ENCODE peak calls at places on chromosome 9, in nine cellular contexts. U, B, I, K, D, Z, V, J and S are unnamed samples.

GRCh38 chr9:72292874-72293607 is 72.0 kb downstream of the ZFAND5 start:
- DNase-seq in B (no peak), I (no peak), Z (no peak), V (peak; percentile 72), U (no peak), D (no peak), K (no peak), J (peak; percentile 27), S (peak; percentile 81)

GRCh38 chr9:124270504-124271335 is 13.0 kb downstream of the NEK6 start:
- DNase-seq in K (no peak), U (no peak), B (no peak), J (no peak), D (no peak), V (no peak), I (no peak), Z (no peak), S (no peak)

GRCh38 chr9:14099737-14100136 is 214.2 kb downstream of the NFIB start:
- DNase-seq in U (no peak), K (no peak), I (no peak), D (no peak), Z (no peak), J (no peak), V (no peak), B (no peak), S (no peak)

GRCh38 chr9:72477862-72478564 is 43.4 kb upstream of the TMC1 start:
- DNase-seq in U (no peak), V (peak; percentile 41), Z (no peak), J (no peak), D (no peak), I (no peak), B (peak; percentile 11), K (peak; percentile 97), S (peak; percentile 86)

GRCh38 chr9:69322256-69322655 is 2.8 kb upstream of the ENTREP1 start:
- DNase-seq in B (no peak), U (no peak), J (no peak), I (no peak), D (no peak), Z (no peak), K (no peak), V (no peak), S (no peak)

GRCh38 chr9:35609820-35610163 is 4.7 kb downstream of the TESK1 start:
- DNase-seq in B (no peak), J (no peak), D (no peak), V (no peak), K (no peak), U (no peak), I (no peak), Z (no peak), S (no peak)

GRCh38 chr9:21408817-21409216 is at the start of gene IFNA8:
- DNase-seq in D (no peak), U (no peak), J (no peak), V (no peak), Z (no peak), B (no peak), I (no peak), K (no peak), S (no peak)

GRCh38 chr9:88258012-88258411 is 119.7 kb upstream of the SPATA31C2 start:
- DNase-seq in U (no peak), K (no peak), I (peak; percentile 19), Z (peak; percentile 34), V (peak; percentile 42), J (no peak), B (no peak), D (no peak), S (peak; percentile 72)

GRCh38 chr9:133374612-133375115 is 1.2 kb downstream of the SURF4 start:
- DNase-seq in J (no peak), B (peak; percentile 54), D (no peak), Z (no peak), V (no peak), K (no peak), U (no peak), I (peak; percentile 10), S (no peak)

GRCh38 chr9:10876333-10876732 is 263.5 kb upstream of the PTPRD start:
- DNase-seq in B (no peak), J (no peak), I (no peak), D (no peak), K (no peak), Z (no peak), V (no peak), U (no peak), S (no peak)

GRCh38 chr9:15824310-15824709 is 271.5 kb downstream of the CCDC171 start:
- DNase-seq in V (peak; percentile 32), U (no peak), J (peak; percentile 11), K (peak; percentile 7), D (no peak), B (no peak), Z (no peak), I (no peak), S (no peak)

GRCh38 chr9:93061791-93062299 is 3.3 kb downstream of the SUSD3 start:
- DNase-seq in D (no peak), I (no peak), J (no peak), U (no peak), Z (no peak), K (peak; percentile 44), V (peak; percentile 65), B (peak; percentile 42), S (peak; percentile 90)

GRCh38 chr9:88182501-88182900 is 44.2 kb upstream of the SPATA31C2 start:
- DNase-seq in K (no peak), U (no peak), I (no peak), Z (peak; percentile 35), J (no peak), V (peak; percentile 50), D (no peak), B (no peak), S (no peak)

GRCh38 chr9:120446681-120447080 is 133.3 kb downstream of the CDK5RAP2 start:
- DNase-seq in B (no peak), U (no peak), J (no peak), K (no peak), I (no peak), D (no peak), V (no peak), Z (no peak), S (no peak)

GRCh38 chr9:26744362-26744965 is 148.1 kb downstream of the CAAP1 start:
- DNase-seq in U (no peak), K (peak; percentile 17), I (no peak), D (no peak), V (peak; percentile 61), B (no peak), Z (no peak), J (peak; percentile 8), S (peak; percentile 33)

GRCh38 chr9:24293391-24293790 is 252.3 kb downstream of the IZUMO3 start:
- DNase-seq in V (peak; percentile 1), Z (no peak), J (no peak), I (no peak), K (no peak), D (no peak), B (no peak), U (no peak), S (no peak)

GRCh38 chr9:72633966-72634365 is 112.6 kb downstream of the TMC1 start:
- DNase-seq in B (peak; percentile 8), D (no peak), Z (peak; percentile 77), I (no peak), V (no peak), U (no peak), K (no peak), J (no peak), S (no peak)

GRCh38 chr9:36401897-36402480 is 1.9 kb upstream of the RNF38 start:
- DNase-seq in K (no peak), Z (no peak), U (no peak), D (no peak), B (no peak), I (no peak), J (no peak), V (no peak), S (peak; percentile 18)